ENCODE peak calls at places on chromosome 18, in ten cellular contexts. I, T, Z, F, S, D, Y, G, E and N are unnamed samples.

GRCh38 chr18:49663755-49664085 is 101.9 kb downstream of the LIPG start:
- DNase-seq in I (no peak), T (no peak), Z (no peak), F (no peak), S (no peak), D (no peak), Y (no peak), G (no peak), E (no peak), N (no peak)

GRCh38 chr18:49398331-49398730 is 62.1 kb downstream of the DYM start:
- DNase-seq in I (no peak), T (no peak), Z (no peak), F (no peak), S (no peak), D (no peak), Y (no peak), G (no peak), E (no peak), N (no peak)

GRCh38 chr18:40012931-40013609 is 1942.0 kb upstream of the PIK3C3 start:
- DNase-seq in I (no peak), T (no peak), Z (no peak), F (peak; percentile 51), S (no peak), D (no peak), Y (no peak), G (no peak), E (no peak), N (no peak)

GRCh38 chr18:3177902-3178687 is 41.7 kb downstream of the MYOM1 start:
- DNase-seq in I (no peak), T (peak; percentile 52), Z (no peak), F (peak; percentile 16), S (peak; percentile 48), D (no peak), Y (no peak), G (no peak), E (peak; percentile 12), N (no peak)

GRCh38 chr18:36546028-36546427 is 248.5 kb downstream of the FHOD3 start:
- DNase-seq in I (no peak), T (no peak), Z (no peak), F (no peak), S (no peak), D (no peak), Y (no peak), G (no peak), E (no peak), N (no peak)

GRCh38 chr18:8052237-8052701 is 485.2 kb downstream of the PTPRM start:
- DNase-seq in I (no peak), T (no peak), Z (no peak), F (peak; percentile 2), S (no peak), D (peak; percentile 25), Y (peak; percentile 3), G (no peak), E (no peak), N (no peak)

GRCh38 chr18:38963943-38964660 is 1398.5 kb upstream of the CELF4 start:
- DNase-seq in I (no peak), T (no peak), Z (no peak), F (no peak), S (no peak), D (no peak), Y (no peak), G (no peak), E (no peak), N (no peak)

GRCh38 chr18:62505669-62506494 is 16.9 kb upstream of the ZCCHC2 start:
- DNase-seq in I (no peak), T (no peak), Z (no peak), F (peak; percentile 30), S (no peak), D (peak; percentile 30), Y (no peak), G (no peak), E (peak; percentile 48), N (no peak)

GRCh38 chr18:39513187-39513586 is 1947.6 kb upstream of the CELF4 start:
- DNase-seq in I (no peak), T (no peak), Z (no peak), F (peak; percentile 5), S (no peak), D (no peak), Y (no peak), G (no peak), E (no peak), N (no peak)

GRCh38 chr18:34352385-34353163 is 127.9 kb upstream of the NOL4 start:
- DNase-seq in I (peak; percentile 16), T (no peak), Z (peak; percentile 10), F (peak; percentile 28), S (no peak), D (no peak), Y (peak; percentile 22), G (no peak), E (no peak), N (no peak)

GRCh38 chr18:78764544-78764943 is 215.1 kb upstream of the SALL3 start:
- DNase-seq in I (no peak), T (no peak), Z (no peak), F (no peak), S (no peak), D (no peak), Y (no peak), G (no peak), E (no peak), N (no peak)

GRCh38 chr18:23341383-23341782 is 111.7 kb upstream of the RIOK3 start:
- DNase-seq in I (no peak), T (no peak), Z (no peak), F (no peak), S (no peak), D (peak; percentile 37), Y (no peak), G (no peak), E (no peak), N (no peak)

GRCh38 chr18:48641981-48642380 is 103.2 kb downstream of the CTIF start:
- DNase-seq in I (no peak), T (no peak), Z (no peak), F (no peak), S (no peak), D (no peak), Y (no peak), G (no peak), E (no peak), N (no peak)

GRCh38 chr18:45801396-45802004 is 24.0 kb upstream of the SIGLEC15 start:
- DNase-seq in I (no peak), T (no peak), Z (no peak), F (no peak), S (no peak), D (no peak), Y (no peak), G (no peak), E (no peak), N (no peak)
- TF ChIP-seq CTCF in I (no peak), T (no peak), Z (no peak), F (no peak), S (no peak), D (no peak), Y (no peak), G (no peak), E (no peak), N (no peak)

GRCh38 chr18:57956495-57956894 is 87.5 kb upstream of the NEDD4L start:
- DNase-seq in I (no peak), T (no peak), Z (no peak), F (no peak), S (peak; percentile 94), D (no peak), Y (no peak), G (no peak), E (no peak), N (no peak)
- H3K36me3 ChIP-seq in I (no peaks in the 10 kb centered on the region), T (no peaks in the 10 kb centered on the region), Z (no peaks in the 10 kb centered on the region), F (no peaks in the 10 kb centered on the region), S (no peaks in the 10 kb centered on the region), D (no peaks in the 10 kb centered on the region), Y (no peaks in the 10 kb centered on the region), G (no peaks in the 10 kb centered on the region), E (no peaks in the 10 kb centered on the region), N (no peaks in the 10 kb centered on the region)

GRCh38 chr18:57438669-57439616 is 3.8 kb downstream of the ONECUT2 start:
- DNase-seq in I (no peak), T (no peak), Z (peak; percentile 46), F (no peak), S (no peak), D (no peak), Y (no peak), G (no peak), E (no peak), N (peak; percentile 70)

GRCh38 chr18:57437433-57437781 is 2.2 kb downstream of the ONECUT2 start:
- DNase-seq in I (no peak), T (no peak), Z (peak; percentile 37), F (no peak), S (no peak), D (no peak), Y (peak; percentile 40), G (no peak), E (no peak), N (peak; percentile 69)

GRCh38 chr18:57439617-57439975 is 4.4 kb downstream of the ONECUT2 start:
- DNase-seq in I (no peak), T (no peak), Z (peak; percentile 84), F (no peak), S (no peak), D (no peak), Y (no peak), G (no peak), E (no peak), N (no peak)

GRCh38 chr18:57436965-57437333 is 1.8 kb downstream of the ONECUT2 start:
- DNase-seq in I (no peak), T (no peak), Z (no peak), F (no peak), S (no peak), D (no peak), Y (no peak), G (no peak), E (no peak), N (no peak)

GRCh38 chr18:57437782-57438668 is 2.9 kb downstream of the ONECUT2 start:
- DNase-seq in I (peak; percentile 83), T (no peak), Z (peak; percentile 97), F (peak; percentile 15), S (peak; percentile 55), D (peak; percentile 98), Y (peak; percentile 75), G (peak; percentile 40), E (no peak), N (peak; percentile 97)
- TF ChIP-seq CTCF in I (peak; percentile 56), T (peak; percentile 62), Z (peak; percentile 78), F (peak; percentile 41), S (peak; percentile 36), D (peak; percentile 48), Y (peak; percentile 86), G (peak; percentile 72), E (no peak), N (peak; percentile 95)

GRCh38 chr18:75304678-75305557 is 94.3 kb downstream of the TSHZ1 start:
- DNase-seq in I (no peak), T (no peak), Z (no peak), F (no peak), S (no peak), D (no peak), Y (no peak), G (no peak), E (no peak), N (no peak)

GRCh38 chr18:75307530-75307929 is 96.9 kb downstream of the TSHZ1 start:
- DNase-seq in I (no peak), T (no peak), Z (no peak), F (no peak), S (no peak), D (no peak), Y (no peak), G (no peak), E (no peak), N (no peak)

GRCh38 chr18:75305984-75306383 is 95.4 kb downstream of the TSHZ1 start:
- DNase-seq in I (no peak), T (no peak), Z (no peak), F (no peak), S (no peak), D (no peak), Y (no peak), G (no peak), E (no peak), N (no peak)

GRCh38 chr18:75314117-75314516 is 103.5 kb downstream of the TSHZ1 start:
- DNase-seq in I (no peak), T (no peak), Z (no peak), F (no peak), S (no peak), D (no peak), Y (no peak), G (no peak), E (no peak), N (peak; percentile 43)

GRCh38 chr18:75309564-75309963 is 99.0 kb downstream of the TSHZ1 start:
- DNase-seq in I (no peak), T (no peak), Z (no peak), F (no peak), S (no peak), D (no peak), Y (peak; percentile 15), G (no peak), E (no peak), N (no peak)
- H3K36me3 ChIP-seq in I (no peaks in the 10 kb centered on the region), T (no peaks in the 10 kb centered on the region), Z (no peaks in the 10 kb centered on the region), F (no peaks in the 10 kb centered on the region), S (no peaks in the 10 kb centered on the region), D (no peaks in the 10 kb centered on the region), Y (no peaks in the 10 kb centered on the region), G (no peaks in the 10 kb centered on the region), E (no peaks in the 10 kb centered on the region), N (no peaks in the 10 kb centered on the region)